ENCODE peak calls at places on chromosomes 13 and 19, in six cellular contexts. One of them, this sample, is unnamed.

GRCh38 chr19:342801-343421 is 1.7 kb downstream of the MIER2 start:
- DNase-seq in psoas muscle: no peak
- DNase-seq in OCI-LY7: no peak
- DNase-seq in pancreas: no peak
- DNase-seq in neural progenitor cell: no peak
- DNase-seq in transverse colon: peak; percentile 59
- DNase-seq in this sample: no peak

GRCh38 chr19:43207991-43208390 is 2.6 kb upstream of the PSG4 start:
- DNase-seq in psoas muscle: no peak
- DNase-seq in pancreas: no peak
- DNase-seq in transverse colon: no peak
- DNase-seq in OCI-LY7: no peak
- DNase-seq in neural progenitor cell: no peak
- DNase-seq in this sample: no peak

GRCh38 chr13:49996166-49996915 is 501 bp upstream of the TRIM13 start:
- DNase-seq in OCI-LY7: peak; percentile 89
- DNase-seq in psoas muscle: peak; percentile 97
- DNase-seq in transverse colon: peak; percentile 95
- DNase-seq in neural progenitor cell: peak; percentile 98
- DNase-seq in pancreas: peak; percentile 92
- DNase-seq in this sample: peak; percentile 96

GRCh38 chr19:14786421-14786851 is 8.1 kb upstream of the ADGRE2 start:
- DNase-seq in transverse colon: no peak
- DNase-seq in OCI-LY7: peak; percentile 34
- DNase-seq in psoas muscle: peak; percentile 56
- DNase-seq in neural progenitor cell: peak; percentile 80
- DNase-seq in pancreas: no peak
- DNase-seq in this sample: peak; percentile 63

GRCh38 chr13:43664700-43665191 is 122.0 kb downstream of the ENOX1 start:
- DNase-seq in transverse colon: peak; percentile 35
- DNase-seq in psoas muscle: no peak
- DNase-seq in pancreas: peak; percentile 16
- DNase-seq in neural progenitor cell: peak; percentile 76
- DNase-seq in OCI-LY7: no peak
- DNase-seq in this sample: peak; percentile 24

GRCh38 chr13:42363941-42364612 is 92.1 kb downstream of the AKAP11 start:
- DNase-seq in transverse colon: no peak
- DNase-seq in pancreas: no peak
- DNase-seq in OCI-LY7: no peak
- DNase-seq in psoas muscle: no peak
- DNase-seq in neural progenitor cell: no peak
- DNase-seq in this sample: peak; percentile 13

GRCh38 chr13:90956036-90956435 is 391.5 kb upstream of the MIR17HG start:
- DNase-seq in transverse colon: no peak
- DNase-seq in psoas muscle: no peak
- DNase-seq in OCI-LY7: no peak
- DNase-seq in neural progenitor cell: no peak
- DNase-seq in pancreas: no peak
- DNase-seq in this sample: no peak

GRCh38 chr13:113393226-113393571 is 29.3 kb upstream of the GRTP1 start:
- DNase-seq in pancreas: no peak
- DNase-seq in neural progenitor cell: no peak
- DNase-seq in transverse colon: no peak
- DNase-seq in OCI-LY7: peak; percentile 9
- DNase-seq in psoas muscle: no peak
- DNase-seq in this sample: no peak

GRCh38 chr19:18795540-18795939 is 4.4 kb upstream of the COMP start:
- DNase-seq in psoas muscle: no peak
- DNase-seq in transverse colon: no peak
- DNase-seq in OCI-LY7: no peak
- DNase-seq in neural progenitor cell: peak; percentile 64
- DNase-seq in pancreas: no peak
- DNase-seq in this sample: no peak

GRCh38 chr13:39943711-39944110 is 288.2 kb downstream of the COG6 start:
- DNase-seq in OCI-LY7: no peak
- DNase-seq in psoas muscle: no peak
- DNase-seq in neural progenitor cell: no peak
- DNase-seq in transverse colon: no peak
- DNase-seq in pancreas: no peak
- DNase-seq in this sample: no peak

GRCh38 chr13:50989476-50989875 is 79.9 kb downstream of the RNASEH2B start:
- DNase-seq in transverse colon: no peak
- DNase-seq in neural progenitor cell: peak; percentile 52
- DNase-seq in OCI-LY7: no peak
- DNase-seq in psoas muscle: peak; percentile 54
- DNase-seq in pancreas: no peak
- DNase-seq in this sample: no peak

GRCh38 chr19:37926255-37926654 is 19.2 kb downstream of the SIPA1L3 start:
- DNase-seq in psoas muscle: no peak
- DNase-seq in OCI-LY7: no peak
- DNase-seq in transverse colon: no peak
- DNase-seq in neural progenitor cell: no peak
- DNase-seq in pancreas: no peak
- DNase-seq in this sample: no peak

GRCh38 chr13:30034448-30034795 is 184.0 kb upstream of the UBL3 start:
- DNase-seq in neural progenitor cell: no peak
- DNase-seq in psoas muscle: no peak
- DNase-seq in transverse colon: no peak
- DNase-seq in pancreas: no peak
- DNase-seq in OCI-LY7: no peak
- DNase-seq in this sample: no peak
- H3K4me1 ChIP-seq in neural progenitor cell: peaks cover 13% of the 10 kb centered on the region
- H3K4me1 ChIP-seq in psoas muscle: no peaks in the 10 kb centered on the region
- H3K4me1 ChIP-seq in transverse colon: no peaks in the 10 kb centered on the region
- H3K4me1 ChIP-seq in pancreas: no peaks in the 10 kb centered on the region
- H3K4me1 ChIP-seq in OCI-LY7: no peaks in the 10 kb centered on the region
- H3K4me1 ChIP-seq in this sample: peaks cover 19% of the 10 kb centered on the region

GRCh38 chr19:45097450-45097775 is 4.4 kb downstream of the PPP1R37 start:
- DNase-seq in OCI-LY7: no peak
- DNase-seq in transverse colon: no peak
- DNase-seq in neural progenitor cell: no peak
- DNase-seq in pancreas: no peak
- DNase-seq in psoas muscle: no peak
- DNase-seq in this sample: no peak
- H3K4me1 ChIP-seq in OCI-LY7: peaks cover 23% of the 10 kb centered on the region
- H3K4me1 ChIP-seq in transverse colon: peaks cover 22% of the 10 kb centered on the region
- H3K4me1 ChIP-seq in neural progenitor cell: peaks cover 21% of the 10 kb centered on the region
- H3K4me1 ChIP-seq in pancreas: peaks cover 28% of the 10 kb centered on the region
- H3K4me1 ChIP-seq in psoas muscle: peaks cover 86% of the 10 kb centered on the region
- H3K4me1 ChIP-seq in this sample: peaks cover 25% of the 10 kb centered on the region

GRCh38 chr13:30866692-30867669 is 39.1 kb upstream of the MEDAG start:
- DNase-seq in transverse colon: no peak
- DNase-seq in pancreas: no peak
- DNase-seq in OCI-LY7: no peak
- DNase-seq in psoas muscle: no peak
- DNase-seq in neural progenitor cell: no peak
- DNase-seq in this sample: no peak
- H3K4me1 ChIP-seq in transverse colon: peaks cover 10% of the 10 kb centered on the region
- H3K4me1 ChIP-seq in pancreas: no peaks in the 10 kb centered on the region
- H3K4me1 ChIP-seq in OCI-LY7: no peaks in the 10 kb centered on the region
- H3K4me1 ChIP-seq in psoas muscle: peaks cover 31% of the 10 kb centered on the region
- H3K4me1 ChIP-seq in neural progenitor cell: peaks cover 29% of the 10 kb centered on the region
- H3K4me1 ChIP-seq in this sample: peaks cover 19% of the 10 kb centered on the region

GRCh38 chr19:17718467-17718987 is 753 bp upstream of the MAP1S start:
- DNase-seq in transverse colon: no peak
- DNase-seq in neural progenitor cell: peak; percentile 62
- DNase-seq in pancreas: no peak
- DNase-seq in psoas muscle: no peak
- DNase-seq in OCI-LY7: no peak
- DNase-seq in this sample: no peak

GRCh38 chr19:17720487-17720839 is 1.2 kb downstream of the MAP1S start:
- DNase-seq in transverse colon: no peak
- DNase-seq in neural progenitor cell: no peak
- DNase-seq in OCI-LY7: no peak
- DNase-seq in pancreas: no peak
- DNase-seq in psoas muscle: no peak
- DNase-seq in this sample: no peak

GRCh38 chr19:17718988-17719711 is at the start of gene MAP1S:
- DNase-seq in psoas muscle: peak; percentile 75
- DNase-seq in neural progenitor cell: peak; percentile 96
- DNase-seq in pancreas: peak; percentile 46
- DNase-seq in transverse colon: peak; percentile 63
- DNase-seq in OCI-LY7: peak; percentile 81
- DNase-seq in this sample: peak; percentile 70

GRCh38 chr19:17721821-17722220 is 2.5 kb downstream of the MAP1S start:
- DNase-seq in pancreas: no peak
- DNase-seq in neural progenitor cell: no peak
- DNase-seq in transverse colon: no peak
- DNase-seq in OCI-LY7: no peak
- DNase-seq in psoas muscle: no peak
- DNase-seq in this sample: no peak

DNA sequence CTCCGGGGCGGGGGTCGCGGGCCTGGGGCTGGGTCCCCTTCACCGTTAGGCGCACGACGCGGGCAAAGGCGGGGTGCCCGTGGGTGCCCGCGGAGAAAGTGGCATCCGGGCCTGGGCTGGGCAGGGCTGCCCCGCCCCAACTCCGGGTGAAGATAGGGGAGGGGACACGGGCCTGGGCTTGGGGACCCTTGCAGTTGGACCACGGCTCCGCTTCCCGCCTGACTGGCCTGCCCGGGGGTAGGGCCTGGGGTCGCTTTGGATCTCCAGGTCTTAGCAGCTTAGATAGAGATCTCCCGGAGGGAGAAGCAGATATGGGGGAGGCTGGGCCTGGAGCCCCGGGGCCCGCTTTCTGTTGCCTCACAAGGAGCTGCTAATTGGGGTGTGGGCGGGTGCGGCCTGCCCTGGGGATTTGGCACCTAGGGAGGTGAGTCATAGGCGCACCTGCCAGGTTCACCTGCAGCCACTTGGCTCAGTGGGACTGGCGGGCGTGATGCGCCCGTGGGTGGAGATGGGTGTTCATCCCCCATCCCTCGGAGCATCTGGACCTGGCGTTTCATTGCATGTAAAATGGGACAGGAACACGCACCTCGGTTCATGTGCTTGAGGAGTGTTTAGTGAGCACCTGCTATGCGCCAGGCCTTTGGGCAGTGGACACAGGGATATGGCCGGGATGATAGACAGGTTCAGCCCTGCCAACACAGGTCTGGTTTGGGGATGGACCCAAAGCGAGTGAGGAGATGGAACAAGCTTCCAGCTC is 628 bp downstream of the MAP1S start:
- DNase-seq in pancreas: peak; percentile 75
- DNase-seq in OCI-LY7: no peak
- DNase-seq in neural progenitor cell: peak; percentile 37
- DNase-seq in psoas muscle: no peak
- DNase-seq in transverse colon: peak; percentile 65
- DNase-seq in this sample: no peak
- H3K4me1 ChIP-seq in pancreas: peaks cover 6% of the 10 kb centered on the region
- H3K4me1 ChIP-seq in OCI-LY7: peaks cover 33% of the 10 kb centered on the region
- H3K4me1 ChIP-seq in neural progenitor cell: peaks cover 16% of the 10 kb centered on the region
- H3K4me1 ChIP-seq in psoas muscle: peaks cover 32% of the 10 kb centered on the region
- H3K4me1 ChIP-seq in transverse colon: peaks cover 19% of the 10 kb centered on the region
- H3K4me1 ChIP-seq in this sample: peaks cover 9% of the 10 kb centered on the region

DNA sequence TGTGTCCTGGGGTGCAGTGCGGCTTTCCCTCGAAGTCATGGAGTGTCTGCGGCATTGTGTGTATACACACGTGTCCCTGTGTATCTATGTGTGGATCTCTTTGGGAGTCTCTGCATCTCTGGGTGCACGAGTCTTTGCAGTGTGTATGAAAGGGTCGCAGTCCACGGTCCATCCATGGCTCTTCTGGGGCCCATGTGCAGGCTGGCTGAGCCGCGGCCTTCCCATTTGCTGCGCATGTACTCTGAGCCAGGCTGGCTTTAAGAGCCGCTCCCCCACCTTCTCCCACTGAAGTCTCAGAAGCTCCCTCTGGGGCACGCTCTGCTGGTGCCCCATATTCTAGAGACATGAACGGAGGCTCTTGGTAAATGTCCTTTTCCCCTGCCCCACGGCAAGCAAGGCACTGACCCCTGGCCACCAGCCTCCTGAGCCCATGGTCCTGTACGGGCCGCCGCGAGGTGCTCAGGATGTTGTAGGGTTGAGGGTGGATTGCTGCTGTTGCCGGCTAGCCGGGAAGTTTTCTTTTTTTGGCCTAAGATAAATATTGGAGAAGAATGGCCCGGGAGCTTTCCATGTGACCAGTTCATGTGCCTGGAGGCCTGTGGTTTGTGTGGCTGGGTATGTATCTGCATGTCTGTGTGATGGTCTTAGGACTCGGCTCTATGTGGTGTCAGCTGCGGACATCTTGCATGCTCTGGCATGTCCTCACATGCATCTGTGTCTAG is 31.9 kb downstream of the PAK4 start:
- DNase-seq in neural progenitor cell: no peak
- DNase-seq in OCI-LY7: no peak
- DNase-seq in transverse colon: no peak
- DNase-seq in pancreas: no peak
- DNase-seq in psoas muscle: no peak
- DNase-seq in this sample: no peak
- H3K4me1 ChIP-seq in neural progenitor cell: peaks cover 11% of the 10 kb centered on the region
- H3K4me1 ChIP-seq in OCI-LY7: no peaks in the 10 kb centered on the region
- H3K4me1 ChIP-seq in transverse colon: peaks cover 13% of the 10 kb centered on the region
- H3K4me1 ChIP-seq in pancreas: peaks cover 35% of the 10 kb centered on the region
- H3K4me1 ChIP-seq in psoas muscle: no peaks in the 10 kb centered on the region
- H3K4me1 ChIP-seq in this sample: no peaks in the 10 kb centered on the region

This sample was measured in A673.